ENCODE peak calls at places on chromosomes 11 and 22, in nine cellular contexts. Q is endothelial cell; F is T follicular helper cell; N is tibial nerve; U is effector CD8-positive, alpha-beta T cell; Z is upper lobe of right lung; H is iPS-NIHi11; Y is activated CD4-positive, alpha-beta T cell treated with anti-CD3 and anti-CD28 coated beads, Interleukin-2, amount 50 U/mL, for 1 hour; C is left cardiac atrium. E is an unnamed sample.

GRCh38 chr22:32827061-32827602 is 25.6 kb downstream of the TIMP3 start:
- DNase-seq in Q (no peak), C (no peak), U (no peak), H (no peak), Y (no peak), F (no peak), Z (no peak), N (no peak), E (no peak)

GRCh38 chr22:24994070-24994763 is 41.7 kb downstream of the KIAA1671 start:
- DNase-seq in Z (no peak), N (no peak), Y (no peak), F (no peak), H (peak), C (no peak), Q (no peak), U (no peak), E (no peak)

GRCh38 chr11:3859373-3859881 is 4.0 kb downstream of the STIM1 start:
- DNase-seq in U (no peak), N (no peak), Q (no peak), C (peak), H (peak), Z (no peak), F (no peak), Y (no peak), E (no peak)

GRCh38 chr22:49724893-49725489 is 102.7 kb downstream of the BRD1 start:
- DNase-seq in C (peak), U (peak), F (peak), Q (peak), N (peak), Z (peak), Y (peak), H (peak), E (peak)

GRCh38 chr11:65498042-65498726 is 661 bp upstream of the MALAT1 start:
- DNase-seq in U (peak), N (peak), H (no peak), Q (no peak), Y (peak), Z (peak), C (peak), F (peak), E (peak)

GRCh38 chr11:36403661-36404060 is 106.4 kb downstream of the TRAF6 start:
- DNase-seq in Z (no peak), H (no peak), F (no peak), Y (no peak), U (no peak), C (no peak), Q (no peak), N (no peak), E (no peak)

GRCh38 chr22:38176170-38176741 is 5.4 kb downstream of the PLA2G6 start:
- DNase-seq in H (no peak), U (no peak), Q (peak), N (peak), F (no peak), Z (peak), Y (peak), C (peak), E (peak)

GRCh38 chr11:44506375-44507016 is 59.0 kb upstream of the CD82 start:
- DNase-seq in Z (no peak), C (no peak), Y (no peak), U (no peak), Q (no peak), F (no peak), N (no peak), H (no peak), E (no peak)

GRCh38 chr11:109877043-109877442 is 216.1 kb upstream of the ZC3H12C start:
- DNase-seq in H (no peak), Z (no peak), Q (no peak), N (no peak), C (no peak), U (no peak), F (no peak), Y (no peak), E (no peak)

GRCh38 chr11:122963981-122964380 is 17.7 kb downstream of the BSX start:
- DNase-seq in Q (no peak), Z (no peak), F (no peak), C (no peak), U (no peak), H (no peak), Y (no peak), N (no peak), E (no peak)

GRCh38 chr11:100805509-100806199 is 118.6 kb downstream of the ARHGAP42 start:
- DNase-seq in Z (no peak), C (no peak), H (no peak), N (no peak), Y (no peak), F (no peak), Q (no peak), U (no peak), E (no peak)

GRCh38 chr11:76207642-76208378 is 1.5 kb upstream of the WNT11 start:
- DNase-seq in N (peak), C (peak), F (peak), U (peak), Y (peak), H (peak), Z (peak), Q (peak), E (peak)

GRCh38 chr22:42889290-42889689 is 32.2 kb upstream of the ARFGAP3 start:
- DNase-seq in F (no peak), N (peak), Z (no peak), Y (no peak), U (no peak), H (no peak), Q (no peak), C (no peak), E (no peak)

GRCh38 chr22:24271406-24271760 is 752 bp downstream of the SPECC1L start:
- DNase-seq in F (no peak), H (no peak), N (peak), C (peak), Q (no peak), Z (no peak), Y (no peak), U (no peak), E (no peak)

GRCh38 chr22:38272373-38273134 is at the start of gene TMEM184B:
- DNase-seq in Y (peak), U (peak), Z (peak), N (peak), C (peak), F (peak), Q (peak), H (peak), E (peak)

GRCh38 chr11:206516-207212 is 535 bp downstream of the BET1L start:
- DNase-seq in Z (peak), C (peak), H (no peak), Q (no peak), F (no peak), N (no peak), Y (no peak), U (no peak), E (no peak)

GRCh38 chr11:10932976-10933375 is 75.1 kb upstream of the ZBED5 start:
- DNase-seq in H (no peak), Y (no peak), N (no peak), F (no peak), U (no peak), Z (no peak), C (no peak), Q (no peak), E (no peak)

GRCh38 chr22:38652858-38653257 is 3.3 kb downstream of the FAM227A start:
- DNase-seq in Z (no peak), N (no peak), Q (no peak), Y (no peak), F (no peak), U (no peak), H (no peak), C (no peak), E (no peak)

GRCh38 chr22:42856179-42856864 is 751 bp downstream of the ARFGAP3 start:
- DNase-seq in Y (peak), F (peak), C (peak), N (peak), Q (no peak), H (no peak), U (peak), Z (peak), E (peak)

GRCh38 chr11:30586251-30587144 is at the start of gene MPPED2:
- DNase-seq in H (peak), Z (peak), Q (peak), F (no peak), U (no peak), Y (no peak), C (peak), N (no peak), E (no peak)

GRCh38 chr11:16902182-16902581 is 112.0 kb downstream of the PLEKHA7 start:
- DNase-seq in U (no peak), Z (no peak), C (no peak), Q (no peak), H (no peak), F (no peak), Y (no peak), N (no peak), E (no peak)

GRCh38 chr11:61061081-61061826 is 41.0 kb upstream of the CD5 start:
- DNase-seq in C (no peak), Z (no peak), U (peak), Q (no peak), F (peak), N (no peak), Y (peak), H (no peak), E (peak)

GRCh38 chr22:47384977-47385376 is 622.5 kb downstream of the TBC1D22A start:
- DNase-seq in Y (no peak), F (no peak), Z (peak), N (no peak), C (peak), Q (no peak), H (no peak), U (no peak), E (no peak)

GRCh38 chr11:108497317-108498045 is 703 bp downstream of the POGLUT3 start:
- DNase-seq in H (peak), N (peak), Y (peak), F (peak), C (peak), U (peak), Z (peak), Q (peak), E (peak)

GRCh38 chr11:2778630-2779498 is 79.1 kb upstream of the KCNQ1OT1 start:
- DNase-seq in N (peak), U (no peak), C (peak), Z (peak), H (peak), Q (peak), F (no peak), Y (no peak), E (no peak)

GRCh38 chr22:19757140-19757984 is 3.2 kb upstream of the TBX1 start:
- DNase-seq in Q (no peak), F (no peak), C (no peak), H (no peak), Y (no peak), N (no peak), Z (no peak), U (no peak), E (no peak)

GRCh38 chr11:63775221-63775620 is 6.6 kb upstream of the ZFTA start:
- DNase-seq in U (no peak), F (no peak), H (no peak), Z (no peak), N (no peak), Y (no peak), C (no peak), Q (no peak), E (no peak)

GRCh38 chr22:50728523-50728931 is 9.5 kb upstream of the ACR start:
- DNase-seq in Y (no peak), U (no peak), Q (no peak), Z (peak), N (no peak), C (peak), H (no peak), F (no peak), E (no peak)

GRCh38 chr22:31647066-31647465 is 14.9 kb downstream of the PISD start:
- DNase-seq in C (no peak), H (peak), Y (no peak), Z (no peak), U (no peak), Q (no peak), F (no peak), N (no peak), E (no peak)

E was measured in stimulated activated naive CD4-positive, alpha-beta T cell.